ENCODE peak calls at places on chromosome 21, in eight cellular contexts. S is foreskin fibroblast; O is sigmoid colon; A is COR-L47; J is prostate gland; H is H7; E is CD8-positive, alpha-beta T cell; D is ecto neural progenitor cell. V is an unnamed sample.

GRCh38 chr21:42321845-42322244 is 6.6 kb upstream of the TFF3 start:
- DNase-seq in S (no peak), O (peak; percentile 35), A (no peak), J (no peak), H (no peak), E (no peak), D (no peak), V (no peak)

GRCh38 chr21:40830836-40831235 is 16.1 kb downstream of the DSCAM start:
- DNase-seq in S (no peak), O (no peak), A (no peak), J (no peak), H (no peak), E (no peak), D (no peak), V (no peak)

GRCh38 chr21:25934771-25935224 is 200.0 kb downstream of the GABPA start:
- DNase-seq in S (peak; percentile 89), O (peak; percentile 92), A (no peak), J (peak; percentile 84), H (no peak), E (no peak), D (no peak), V (peak; percentile 81)

GRCh38 chr21:25885405-25885804 is 150.6 kb downstream of the GABPA start:
- DNase-seq in S (no peak), O (no peak), A (no peak), J (no peak), H (no peak), E (no peak), D (no peak), V (no peak)

GRCh38 chr21:45747802-45748445 is 104.4 kb downstream of the PCBP3 start:
- DNase-seq in S (peak; percentile 64), O (no peak), A (peak; percentile 39), J (peak; percentile 22), H (peak; percentile 70), E (no peak), D (no peak), V (peak; percentile 44)

GRCh38 chr21:38663282-38663681 is 142.4 kb upstream of the ETS2 start:
- DNase-seq in S (no peak), O (no peak), A (no peak), J (no peak), H (no peak), E (no peak), D (no peak), V (no peak)

GRCh38 chr21:42731264-42732032 is 78.0 kb downstream of the PDE9A start:
- DNase-seq in S (no peak), O (peak; percentile 88), A (no peak), J (peak; percentile 95), H (no peak), E (no peak), D (no peak), V (no peak)

GRCh38 chr21:36422279-36423098 is 37.3 kb downstream of the CHAF1B start:
- DNase-seq in S (peak; percentile 32), O (no peak), A (peak; percentile 14), J (peak; percentile 51), H (peak; percentile 92), E (no peak), D (peak; percentile 80), V (peak; percentile 68)

GRCh38 chr21:34205811-34206635 is 132.6 kb downstream of the MRPS6 start:
- DNase-seq in S (peak; percentile 45), O (no peak), A (peak; percentile 82), J (no peak), H (no peak), E (no peak), D (no peak), V (no peak)